ENCODE peak calls at places on chromosome 21, in four cellular contexts. K is BJ, V is heart left ventricle, D is prostate gland. Z is an unnamed sample.

GRCh38 chr21:41598561-41599511 is 90.9 kb upstream of the TMPRSS2 start:
- DNase-seq in K (no peak), V (no peak), D (no peak), Z (peak; percentile 43)

GRCh38 chr21:32602099-32602498 is 10.1 kb downstream of the CFAP298 start:
- DNase-seq in K (no peak), V (no peak), D (no peak), Z (no peak)

GRCh38 chr21:43031121-43031624 is 44.5 kb downstream of the CBS start:
- DNase-seq in K (no peak), V (no peak), D (no peak), Z (no peak)

GRCh38 chr21:38805282-38806152 is at the start of gene ETS2:
- DNase-seq in K (no peak), V (peak; percentile 95), D (peak; percentile 88), Z (peak; percentile 87)

GRCh38 chr21:17613242-17613676 is 558 bp upstream of the BTG3 start:
- DNase-seq in K (no peak), V (peak; percentile 49), D (peak; percentile 21), Z (peak; percentile 48)

GRCh38 chr21:31772674-31773555 is 41.0 kb upstream of the SCAF4 start:
- DNase-seq in K (no peak), V (no peak), D (no peak), Z (no peak)

GRCh38 chr21:16037386-16037785 is 307.6 kb downstream of the USP25 start:
- DNase-seq in K (no peak), V (no peak), D (no peak), Z (no peak)

GRCh38 chr21:34046917-34047316 is 26.5 kb upstream of the MRPS6 start:
- DNase-seq in K (no peak), V (no peak), D (no peak), Z (no peak)

GRCh38 chr21:15614757-15615156 is 115.0 kb upstream of the USP25 start:
- DNase-seq in K (no peak), V (no peak), D (no peak), Z (no peak)

GRCh38 chr21:39020751-39021474 is 162.3 kb downstream of the PSMG1 start:
- DNase-seq in K (no peak), V (no peak), D (no peak), Z (no peak)

GRCh38 chr21:45592208-45592619 is 50.0 kb upstream of the SLC19A1 start:
- DNase-seq in K (no peak), V (no peak), D (no peak), Z (peak; percentile 20)

GRCh38 chr21:31558839-31559367 is 100.6 kb upstream of the SOD1 start:
- DNase-seq in K (peak; percentile 7), V (peak; percentile 86), D (peak; percentile 88), Z (peak; percentile 80)